ENCODE peak calls at places on chromosomes 1 and 21, in nine cellular contexts. One of them, this sample, is unnamed.

GRCh38 chr1:183180213-183180612 is 5.9 kb upstream of the LAMC2 start:
- DNase-seq in ureter: peak; percentile 62
- DNase-seq in activated gamma-delta T cell: no peak
- DNase-seq in activated CD8-positive, alpha-beta memory T cell treated with anti-CD3 and anti-CD28 coated beads, Interleukin-2, amount 10 ng/mL, durations not matched to agents 7 days and 5 days: no peak
- DNase-seq in non-pigmented ciliary epithelial cell: no peak
- DNase-seq in naive thymus-derived CD8-positive, alpha-beta T cell: no peak
- DNase-seq in HuH-7: no peak
- DNase-seq in C1 segment of cervical spinal cord: no peak
- DNase-seq in HTR-8/SVneo: peak; percentile 40
- DNase-seq in this sample: no peak

GRCh38 chr1:22131875-22132486 is 10.9 kb downstream of the WNT4 start:
- DNase-seq in ureter: no peak
- DNase-seq in activated gamma-delta T cell: no peak
- DNase-seq in activated CD8-positive, alpha-beta memory T cell treated with anti-CD3 and anti-CD28 coated beads, Interleukin-2, amount 10 ng/mL, durations not matched to agents 7 days and 5 days: peak; percentile 62
- DNase-seq in non-pigmented ciliary epithelial cell: no peak
- DNase-seq in naive thymus-derived CD8-positive, alpha-beta T cell: peak; percentile 49
- DNase-seq in HuH-7: peak; percentile 93
- DNase-seq in C1 segment of cervical spinal cord: no peak
- DNase-seq in HTR-8/SVneo: peak; percentile 61
- DNase-seq in this sample: no peak

GRCh38 chr1:30314591-30314990 is 408.8 kb downstream of the MATN1 start:
- DNase-seq in ureter: peak; percentile 24
- DNase-seq in activated gamma-delta T cell: no peak
- DNase-seq in activated CD8-positive, alpha-beta memory T cell treated with anti-CD3 and anti-CD28 coated beads, Interleukin-2, amount 10 ng/mL, durations not matched to agents 7 days and 5 days: peak; percentile 23
- DNase-seq in non-pigmented ciliary epithelial cell: no peak
- DNase-seq in naive thymus-derived CD8-positive, alpha-beta T cell: no peak
- DNase-seq in HuH-7: no peak
- DNase-seq in C1 segment of cervical spinal cord: no peak
- DNase-seq in HTR-8/SVneo: no peak
- DNase-seq in this sample: no peak

GRCh38 chr21:42189860-42190491 is 29.0 kb upstream of the ABCG1 start:
- DNase-seq in ureter: no peak
- DNase-seq in activated gamma-delta T cell: no peak
- DNase-seq in activated CD8-positive, alpha-beta memory T cell treated with anti-CD3 and anti-CD28 coated beads, Interleukin-2, amount 10 ng/mL, durations not matched to agents 7 days and 5 days: peak; percentile 82
- DNase-seq in non-pigmented ciliary epithelial cell: no peak
- DNase-seq in naive thymus-derived CD8-positive, alpha-beta T cell: peak; percentile 12
- DNase-seq in HuH-7: no peak
- DNase-seq in C1 segment of cervical spinal cord: no peak
- DNase-seq in HTR-8/SVneo: no peak
- DNase-seq in this sample: peak; percentile 82

GRCh38 chr1:86546787-86547221 is at the start of gene CLCA4:
- DNase-seq in ureter: no peak
- DNase-seq in activated gamma-delta T cell: no peak
- DNase-seq in activated CD8-positive, alpha-beta memory T cell treated with anti-CD3 and anti-CD28 coated beads, Interleukin-2, amount 10 ng/mL, durations not matched to agents 7 days and 5 days: no peak
- DNase-seq in non-pigmented ciliary epithelial cell: no peak
- DNase-seq in naive thymus-derived CD8-positive, alpha-beta T cell: no peak
- DNase-seq in HuH-7: no peak
- DNase-seq in C1 segment of cervical spinal cord: no peak
- DNase-seq in HTR-8/SVneo: no peak
- DNase-seq in this sample: no peak

GRCh38 chr1:87180682-87181081 is 148.0 kb upstream of the LMO4 start:
- DNase-seq in ureter: no peak
- DNase-seq in activated gamma-delta T cell: no peak
- DNase-seq in activated CD8-positive, alpha-beta memory T cell treated with anti-CD3 and anti-CD28 coated beads, Interleukin-2, amount 10 ng/mL, durations not matched to agents 7 days and 5 days: no peak
- DNase-seq in non-pigmented ciliary epithelial cell: no peak
- DNase-seq in naive thymus-derived CD8-positive, alpha-beta T cell: no peak
- DNase-seq in HuH-7: no peak
- DNase-seq in C1 segment of cervical spinal cord: no peak
- DNase-seq in HTR-8/SVneo: no peak
- DNase-seq in this sample: no peak

GRCh38 chr1:214445846-214446614 is 105.4 kb downstream of the PTPN14 start:
- DNase-seq in ureter: no peak
- DNase-seq in activated gamma-delta T cell: no peak
- DNase-seq in activated CD8-positive, alpha-beta memory T cell treated with anti-CD3 and anti-CD28 coated beads, Interleukin-2, amount 10 ng/mL, durations not matched to agents 7 days and 5 days: no peak
- DNase-seq in non-pigmented ciliary epithelial cell: peak; percentile 73
- DNase-seq in naive thymus-derived CD8-positive, alpha-beta T cell: no peak
- DNase-seq in HuH-7: no peak
- DNase-seq in C1 segment of cervical spinal cord: no peak
- DNase-seq in HTR-8/SVneo: peak; percentile 74
- DNase-seq in this sample: no peak

GRCh38 chr1:1250828-1251284 is 4.3 kb upstream of the C1QTNF12 start:
- DNase-seq in ureter: peak; percentile 45
- DNase-seq in activated gamma-delta T cell: no peak
- DNase-seq in activated CD8-positive, alpha-beta memory T cell treated with anti-CD3 and anti-CD28 coated beads, Interleukin-2, amount 10 ng/mL, durations not matched to agents 7 days and 5 days: peak; percentile 88
- DNase-seq in non-pigmented ciliary epithelial cell: no peak
- DNase-seq in naive thymus-derived CD8-positive, alpha-beta T cell: peak; percentile 81
- DNase-seq in HuH-7: no peak
- DNase-seq in C1 segment of cervical spinal cord: no peak
- DNase-seq in HTR-8/SVneo: peak; percentile 33
- DNase-seq in this sample: no peak

GRCh38 chr21:46397993-46398392 is 60.7 kb upstream of the DIP2A start:
- DNase-seq in ureter: no peak
- DNase-seq in activated gamma-delta T cell: no peak
- DNase-seq in activated CD8-positive, alpha-beta memory T cell treated with anti-CD3 and anti-CD28 coated beads, Interleukin-2, amount 10 ng/mL, durations not matched to agents 7 days and 5 days: no peak
- DNase-seq in non-pigmented ciliary epithelial cell: no peak
- DNase-seq in naive thymus-derived CD8-positive, alpha-beta T cell: no peak
- DNase-seq in HuH-7: no peak
- DNase-seq in C1 segment of cervical spinal cord: no peak
- DNase-seq in HTR-8/SVneo: no peak
- DNase-seq in this sample: no peak

GRCh38 chr1:85577421-85578320 is 2.9 kb upstream of the CCN1 start:
- DNase-seq in ureter: no peak
- DNase-seq in activated gamma-delta T cell: no peak
- DNase-seq in activated CD8-positive, alpha-beta memory T cell treated with anti-CD3 and anti-CD28 coated beads, Interleukin-2, amount 10 ng/mL, durations not matched to agents 7 days and 5 days: no peak
- DNase-seq in non-pigmented ciliary epithelial cell: no peak
- DNase-seq in naive thymus-derived CD8-positive, alpha-beta T cell: no peak
- DNase-seq in HuH-7: no peak
- DNase-seq in C1 segment of cervical spinal cord: no peak
- DNase-seq in HTR-8/SVneo: no peak
- DNase-seq in this sample: no peak

GRCh38 chr1:202144510-202145324 is at the start of gene ARL8A:
- DNase-seq in ureter: peak; percentile 74
- DNase-seq in activated gamma-delta T cell: peak; percentile 50
- DNase-seq in activated CD8-positive, alpha-beta memory T cell treated with anti-CD3 and anti-CD28 coated beads, Interleukin-2, amount 10 ng/mL, durations not matched to agents 7 days and 5 days: peak; percentile 79
- DNase-seq in non-pigmented ciliary epithelial cell: no peak
- DNase-seq in naive thymus-derived CD8-positive, alpha-beta T cell: peak; percentile 71
- DNase-seq in HuH-7: peak; percentile 71
- DNase-seq in C1 segment of cervical spinal cord: peak; percentile 52
- DNase-seq in HTR-8/SVneo: peak; percentile 57
- DNase-seq in this sample: peak; percentile 88

GRCh38 chr1:8816306-8816705 is 1.1 kb downstream of the RERE start:
- DNase-seq in ureter: no peak
- DNase-seq in activated gamma-delta T cell: no peak
- DNase-seq in activated CD8-positive, alpha-beta memory T cell treated with anti-CD3 and anti-CD28 coated beads, Interleukin-2, amount 10 ng/mL, durations not matched to agents 7 days and 5 days: peak; percentile 7
- DNase-seq in non-pigmented ciliary epithelial cell: no peak
- DNase-seq in naive thymus-derived CD8-positive, alpha-beta T cell: no peak
- DNase-seq in HuH-7: no peak
- DNase-seq in C1 segment of cervical spinal cord: no peak
- DNase-seq in HTR-8/SVneo: no peak
- DNase-seq in this sample: no peak

GRCh38 chr1:62687903-62688686 is at the start of gene DOCK7:
- DNase-seq in ureter: peak; percentile 69
- DNase-seq in activated gamma-delta T cell: peak; percentile 31
- DNase-seq in activated CD8-positive, alpha-beta memory T cell treated with anti-CD3 and anti-CD28 coated beads, Interleukin-2, amount 10 ng/mL, durations not matched to agents 7 days and 5 days: peak; percentile 59
- DNase-seq in non-pigmented ciliary epithelial cell: no peak
- DNase-seq in naive thymus-derived CD8-positive, alpha-beta T cell: peak; percentile 56
- DNase-seq in HuH-7: peak; percentile 75
- DNase-seq in C1 segment of cervical spinal cord: peak; percentile 67
- DNase-seq in HTR-8/SVneo: peak; percentile 52
- DNase-seq in this sample: peak; percentile 94

GRCh38 chr1:42312576-42313212 is 22.3 kb downstream of the FOXJ3 start:
- DNase-seq in ureter: no peak
- DNase-seq in activated gamma-delta T cell: no peak
- DNase-seq in activated CD8-positive, alpha-beta memory T cell treated with anti-CD3 and anti-CD28 coated beads, Interleukin-2, amount 10 ng/mL, durations not matched to agents 7 days and 5 days: no peak
- DNase-seq in non-pigmented ciliary epithelial cell: no peak
- DNase-seq in naive thymus-derived CD8-positive, alpha-beta T cell: no peak
- DNase-seq in HuH-7: no peak
- DNase-seq in C1 segment of cervical spinal cord: no peak
- DNase-seq in HTR-8/SVneo: no peak
- DNase-seq in this sample: no peak

GRCh38 chr21:37071561-37072238 is 1.2 kb downstream of the PIGP start:
- DNase-seq in ureter: peak; percentile 77
- DNase-seq in activated gamma-delta T cell: no peak
- DNase-seq in activated CD8-positive, alpha-beta memory T cell treated with anti-CD3 and anti-CD28 coated beads, Interleukin-2, amount 10 ng/mL, durations not matched to agents 7 days and 5 days: no peak
- DNase-seq in non-pigmented ciliary epithelial cell: peak; percentile 35
- DNase-seq in naive thymus-derived CD8-positive, alpha-beta T cell: no peak
- DNase-seq in HuH-7: no peak
- DNase-seq in C1 segment of cervical spinal cord: peak; percentile 42
- DNase-seq in HTR-8/SVneo: peak; percentile 18
- DNase-seq in this sample: no peak